ENCODE peak calls at places on chromosomes 5 and 9, in ten cellular contexts. H is H7, O is small intestine, S is GM06990, A is vagina, V is GM23248, Z is mesendoderm, Y is neuronal stem cell, T is coronary artery, I is HL-60. U is an unnamed sample.

GRCh38 chr9:114276908-114277821 is 45.7 kb upstream of the ORM1 start:
- DNase-seq in H (no peak), O (no peak), S (no peak), A (no peak), V (peak), Z (no peak), Y (no peak), T (peak), I (no peak), U (peak)

GRCh38 chr9:115132648-115133047 is 14.7 kb upstream of the TNC start:
- DNase-seq in H (no peak), O (no peak), S (no peak), A (no peak), V (no peak), Z (peak), Y (no peak), T (no peak), I (no peak), U (no peak)

GRCh38 chr5:19531374-19531952 is 456.5 kb downstream of the CDH18 start:
- DNase-seq in H (no peak), O (no peak), S (no peak), A (no peak), V (peak), Z (no peak), Y (no peak), T (no peak), I (no peak), U (no peak)

GRCh38 chr5:143879646-143880045 is 67.7 kb downstream of the HMHB1 start:
- DNase-seq in H (no peak), O (no peak), S (no peak), A (no peak), V (no peak), Z (no peak), Y (no peak), T (no peak), I (no peak), U (no peak)

GRCh38 chr5:5617024-5617423 is 194.5 kb downstream of the ICE1 start:
- DNase-seq in H (no peak), O (no peak), S (no peak), A (no peak), V (no peak), Z (no peak), Y (no peak), T (no peak), I (no peak), U (no peak)

GRCh38 chr5:32074401-32074800 is 99.7 kb downstream of the GOLPH3 start:
- DNase-seq in H (peak), O (no peak), S (no peak), A (no peak), V (no peak), Z (peak), Y (no peak), T (no peak), I (no peak), U (no peak)

GRCh38 chr9:137621131-137621757 is 2.4 kb downstream of the EHMT1 start:
- DNase-seq in H (no peak), O (peak), S (no peak), A (no peak), V (peak), Z (no peak), Y (no peak), T (no peak), I (no peak), U (no peak)

GRCh38 chr5:34674226-34674625 is 18.1 kb downstream of the RAI14 start:
- DNase-seq in H (no peak), O (no peak), S (no peak), A (no peak), V (peak), Z (no peak), Y (no peak), T (no peak), I (no peak), U (no peak)

GRCh38 chr9:114170792-114171461 is 15.6 kb downstream of the COL27A1 start:
- DNase-seq in H (no peak), O (no peak), S (no peak), A (no peak), V (no peak), Z (no peak), Y (no peak), T (no peak), I (no peak), U (no peak)

GRCh38 chr9:132537352-132537751 is 45.1 kb upstream of the BARHL1 start:
- DNase-seq in H (no peak), O (no peak), S (no peak), A (no peak), V (no peak), Z (no peak), Y (no peak), T (no peak), I (no peak), U (no peak)

GRCh38 chr9:20087481-20087880 is 298.6 kb upstream of the SLC24A2 start:
- DNase-seq in H (no peak), O (no peak), S (no peak), A (no peak), V (peak), Z (no peak), Y (no peak), T (no peak), I (no peak), U (no peak)

GRCh38 chr5:989961-990530 is 18.6 kb upstream of the NKD2 start:
- DNase-seq in H (peak), O (no peak), S (no peak), A (peak), V (no peak), Z (peak), Y (no peak), T (peak), I (no peak), U (no peak)

GRCh38 chr9:137433916-137434431 is 7.2 kb downstream of the ENTPD8 start:
- DNase-seq in H (peak), O (no peak), S (no peak), A (no peak), V (no peak), Z (no peak), Y (no peak), T (no peak), I (no peak), U (no peak)

GRCh38 chr9:967436-967835 is 9.0 kb upstream of the DMRT3 start:
- DNase-seq in H (peak), O (no peak), S (no peak), A (no peak), V (no peak), Z (peak), Y (no peak), T (no peak), I (no peak), U (no peak)

GRCh38 chr9:37924538-37924937 is 20.6 kb upstream of the SLC25A51 start:
- DNase-seq in H (no peak), O (no peak), S (no peak), A (no peak), V (no peak), Z (no peak), Y (no peak), T (no peak), I (no peak), U (no peak)

GRCh38 chr5:1642221-1642620 is 118.5 kb upstream of the LPCAT1 start:
- DNase-seq in H (peak), O (no peak), S (no peak), A (no peak), V (no peak), Z (no peak), Y (no peak), T (no peak), I (no peak), U (no peak)

GRCh38 chr9:100228352-100228869 is 124.3 kb downstream of the TEX10 start:
- DNase-seq in H (no peak), O (no peak), S (no peak), A (no peak), V (no peak), Z (no peak), Y (no peak), T (no peak), I (no peak), U (no peak)

GRCh38 chr5:150296496-150296895 is 6.2 kb downstream of the ARSI start:
- DNase-seq in H (peak), O (no peak), S (no peak), A (no peak), V (no peak), Z (no peak), Y (no peak), T (no peak), I (no peak), U (no peak)

GRCh38 chr5:79237735-79238560 is 2.0 kb downstream of the JMY start:
- DNase-seq in H (no peak), O (no peak), S (no peak), A (no peak), V (peak), Z (no peak), Y (no peak), T (no peak), I (no peak), U (no peak)

GRCh38 chr9:101512116-101512515 is 21.5 kb upstream of the RNF20 start:
- DNase-seq in H (no peak), O (no peak), S (no peak), A (no peak), V (peak), Z (peak), Y (no peak), T (no peak), I (no peak), U (no peak)

GRCh38 chr5:164578401-164578800 is 1073.0 kb downstream of the MAT2B start:
- DNase-seq in H (no peak), O (no peak), S (no peak), A (no peak), V (no peak), Z (no peak), Y (no peak), T (no peak), I (no peak), U (no peak)

GRCh38 chr5:160769264-160769663 is 82.7 kb downstream of the ATP10B start:
- DNase-seq in H (no peak), O (peak), S (no peak), A (no peak), V (no peak), Z (no peak), Y (no peak), T (no peak), I (no peak), U (no peak)

GRCh38 chr5:124860271-124860670 is 113.8 kb upstream of the ZNF608 start:
- DNase-seq in H (no peak), O (no peak), S (no peak), A (no peak), V (peak), Z (no peak), Y (no peak), T (no peak), I (no peak), U (no peak)

GRCh38 chr5:54944364-54944763 is 41.0 kb downstream of the ESM1 start:
- DNase-seq in H (peak), O (peak), S (no peak), A (no peak), V (peak), Z (no peak), Y (no peak), T (no peak), I (no peak), U (peak)

GRCh38 chr9:92463989-92464388 is 18.3 kb downstream of the ASPN start:
- DNase-seq in H (no peak), O (no peak), S (no peak), A (no peak), V (peak), Z (no peak), Y (no peak), T (no peak), I (no peak), U (no peak)

GRCh38 chr5:20128346-20128745 is 140.3 kb upstream of the CDH18 start:
- DNase-seq in H (no peak), O (no peak), S (no peak), A (no peak), V (no peak), Z (no peak), Y (no peak), T (no peak), I (no peak), U (no peak)

GRCh38 chr5:154642499-154643245 is 112.5 kb upstream of the LARP1 start:
- DNase-seq in H (peak), O (peak), S (no peak), A (no peak), V (peak), Z (peak), Y (no peak), T (no peak), I (no peak), U (no peak)

DNA sequence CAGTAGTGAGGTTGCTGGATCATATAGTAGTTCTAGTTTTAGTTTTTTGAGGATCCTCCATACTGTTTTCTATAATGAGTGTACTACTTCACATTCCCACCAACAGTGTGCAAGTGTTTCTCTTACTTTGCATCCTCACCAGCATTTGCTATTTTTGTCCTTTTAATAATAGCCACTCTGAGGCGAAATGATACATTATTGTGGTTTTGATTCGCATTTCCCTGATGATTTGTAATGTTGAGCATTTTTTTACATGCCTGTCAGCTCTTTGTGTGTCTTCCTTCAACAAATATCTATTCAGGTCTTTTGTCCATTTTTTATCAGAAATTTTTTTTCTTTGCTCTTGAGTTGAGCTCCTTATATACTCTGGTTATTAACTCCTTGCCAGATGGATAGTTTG is 114.0 kb downstream of the ADAMTSL1 start:
- DNase-seq in H (no peak), O (no peak), S (no peak), A (no peak), V (peak), Z (no peak), Y (no peak), T (no peak), I (no peak), U (no peak)
- H3K4me3 ChIP-seq in H (no peak), O (no peak), S (no peak), A (no peak), V (no peak), Z (no peak), Y (no peak), T (no peak), I (no peak), U (no peak)

GRCh38 chr9:107485451-107486043 is 4.0 kb downstream of the KLF4 start:
- DNase-seq in H (no peak), O (no peak), S (no peak), A (no peak), V (peak), Z (no peak), Y (no peak), T (no peak), I (no peak), U (no peak)
- H3K4me3 ChIP-seq in H (no peak), O (peak), S (no peak), A (peak), V (peak), Z (no peak), Y (no peak), T (peak), I (no peak), U (no peak)

GRCh38 chr9:116689633-116690032 is 2.5 kb downstream of the TRIM32 start:
- DNase-seq in H (no peak), O (peak), S (no peak), A (no peak), V (no peak), Z (no peak), Y (no peak), T (no peak), I (no peak), U (no peak)
- H3K4me3 ChIP-seq in H (no peak), O (no peak), S (no peak), A (no peak), V (peak), Z (no peak), Y (no peak), T (peak), I (no peak), U (no peak)

GRCh38 chr5:13731229-13731628 is 213.3 kb downstream of the DNAH5 start:
- DNase-seq in H (no peak), O (no peak), S (no peak), A (no peak), V (no peak), Z (no peak), Y (no peak), T (no peak), I (no peak), U (no peak)
- H3K4me3 ChIP-seq in H (no peak), O (no peak), S (no peak), A (no peak), V (no peak), Z (no peak), Y (no peak), T (no peak), I (no peak), U (no peak)

DNA sequence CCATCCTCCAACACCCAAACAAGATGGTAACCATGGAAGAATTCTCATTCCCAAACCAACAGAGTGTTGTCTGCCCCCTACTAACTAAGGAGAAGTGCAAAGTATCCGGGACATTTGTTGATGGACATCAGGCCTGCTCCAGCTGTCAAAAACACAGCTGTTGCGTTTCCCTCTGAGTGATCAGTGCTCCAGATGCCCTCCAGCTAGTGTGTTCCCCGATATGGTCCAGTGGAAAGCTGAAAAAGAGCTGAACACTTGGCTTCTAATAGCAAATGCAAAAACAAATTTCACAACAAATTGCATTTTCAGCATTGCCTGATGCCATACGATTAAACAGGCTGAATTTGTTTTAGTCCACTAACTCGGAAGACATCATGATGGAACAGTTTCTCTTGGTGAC is 1398.8 kb downstream of the PTPRD start:
- DNase-seq in H (no peak), O (no peak), S (no peak), A (no peak), V (no peak), Z (no peak), Y (no peak), T (no peak), I (no peak), U (no peak)
- H3K4me3 ChIP-seq in H (no peak), O (no peak), S (no peak), A (no peak), V (no peak), Z (no peak), Y (no peak), T (no peak), I (no peak), U (no peak)